ENCODE peak calls at places on chromosomes 3 and 15, in four cellular contexts. One of them, this sample, is unnamed.

GRCh38 chr15:78239811-78240210 is 5.4 kb upstream of the ACSBG1 start:
- DNase-seq in bronchial epithelial cell: no peak
- DNase-seq in foreskin fibroblast: no peak
- DNase-seq in Calu3: no peak
- DNase-seq in this sample: no peak

GRCh38 chr3:14261229-14261628 is 82.6 kb downstream of the LSM3 start:
- DNase-seq in bronchial epithelial cell: peak
- DNase-seq in Calu3: peak
- DNase-seq in foreskin fibroblast: peak
- DNase-seq in this sample: peak

GRCh38 chr15:31483053-31483923 is 156.7 kb downstream of the KLF13 start:
- DNase-seq in foreskin fibroblast: peak
- DNase-seq in Calu3: no peak
- DNase-seq in bronchial epithelial cell: no peak
- DNase-seq in this sample: no peak

GRCh38 chr15:81108427-81108826 is 25.6 kb upstream of the CFAP161 start:
- DNase-seq in bronchial epithelial cell: no peak
- DNase-seq in foreskin fibroblast: no peak
- DNase-seq in Calu3: peak
- DNase-seq in this sample: no peak

GRCh38 chr15:41494922-41495735 is 1.5 kb downstream of the ITPKA start:
- DNase-seq in bronchial epithelial cell: no peak
- DNase-seq in Calu3: peak
- DNase-seq in foreskin fibroblast: no peak
- DNase-seq in this sample: no peak

GRCh38 chr3:152199069-152199838 is 69.5 kb upstream of the MBNL1 start:
- DNase-seq in foreskin fibroblast: no peak
- DNase-seq in Calu3: no peak
- DNase-seq in bronchial epithelial cell: no peak
- DNase-seq in this sample: no peak

GRCh38 chr3:87006844-87007439 is 16.0 kb upstream of the VGLL3 start:
- DNase-seq in foreskin fibroblast: peak
- DNase-seq in bronchial epithelial cell: peak
- DNase-seq in Calu3: no peak
- DNase-seq in this sample: no peak

GRCh38 chr3:190375671-190376070 is 12.3 kb upstream of the CLDN16 start:
- DNase-seq in foreskin fibroblast: no peak
- DNase-seq in bronchial epithelial cell: no peak
- DNase-seq in Calu3: peak
- DNase-seq in this sample: no peak

GRCh38 chr3:24302382-24302781 is 192.3 kb downstream of the THRB start:
- DNase-seq in bronchial epithelial cell: no peak
- DNase-seq in Calu3: no peak
- DNase-seq in foreskin fibroblast: no peak
- DNase-seq in this sample: no peak

GRCh38 chr3:127572186-127572585 is 18.3 kb downstream of the TPRA1 start:
- DNase-seq in foreskin fibroblast: no peak
- DNase-seq in bronchial epithelial cell: no peak
- DNase-seq in Calu3: no peak
- DNase-seq in this sample: no peak

GRCh38 chr3:165892565-165892964 is 55.3 kb upstream of the BCHE start:
- DNase-seq in bronchial epithelial cell: no peak
- DNase-seq in Calu3: no peak
- DNase-seq in foreskin fibroblast: no peak
- DNase-seq in this sample: no peak

GRCh38 chr15:59369597-59369996 is 3.1 kb downstream of the MYO1E start:
- DNase-seq in bronchial epithelial cell: peak
- DNase-seq in Calu3: no peak
- DNase-seq in foreskin fibroblast: no peak
- DNase-seq in this sample: peak

GRCh38 chr3:194134231-194134756 is 1.7 kb upstream of the HES1 start:
- DNase-seq in Calu3: peak
- DNase-seq in foreskin fibroblast: peak
- DNase-seq in bronchial epithelial cell: no peak
- DNase-seq in this sample: no peak

GRCh38 chr3:127734754-127735473 is 62.2 kb downstream of the ABTB1 start:
- DNase-seq in foreskin fibroblast: peak
- DNase-seq in Calu3: no peak
- DNase-seq in bronchial epithelial cell: peak
- DNase-seq in this sample: peak

GRCh38 chr3:182330647-182331046 is 462.7 kb upstream of the ATP11B start:
- DNase-seq in Calu3: no peak
- DNase-seq in foreskin fibroblast: no peak
- DNase-seq in bronchial epithelial cell: no peak
- DNase-seq in this sample: no peak

GRCh38 chr3:138103466-138103865 is 11.9 kb downstream of the DZIP1L start:
- DNase-seq in Calu3: no peak
- DNase-seq in foreskin fibroblast: no peak
- DNase-seq in bronchial epithelial cell: no peak
- DNase-seq in this sample: no peak

GRCh38 chr3:105747056-105747455 is 121.8 kb downstream of the CBLB start:
- DNase-seq in Calu3: no peak
- DNase-seq in bronchial epithelial cell: peak
- DNase-seq in foreskin fibroblast: peak
- DNase-seq in this sample: peak

GRCh38 chr15:40931300-40932142 is 2.4 kb downstream of the DLL4 start:
- DNase-seq in bronchial epithelial cell: no peak
- DNase-seq in Calu3: no peak
- DNase-seq in foreskin fibroblast: no peak
- DNase-seq in this sample: no peak

GRCh38 chr3:45123841-45124269 is 22.3 kb downstream of the CDCP1 start:
- DNase-seq in foreskin fibroblast: peak
- DNase-seq in bronchial epithelial cell: peak
- DNase-seq in Calu3: peak
- DNase-seq in this sample: peak

This sample was measured in mammary epithelial cell.